ENCODE peak calls at places on chromosomes 5 and 9, in seven cellular contexts. W is K562, C is HCT116, Z is H1, B is endothelial cell of umbilical vein, M is HepG2, Y is GM12878. P is an unnamed sample. For H3K9me3, the result is how much of the 10 kb centered on the place peaks cover.

GRCh38 chr9:101353683-101354082 is 31.1 kb downstream of the BAAT start:
- DNase-seq in W (no peak), C (no peak), Z (no peak), B (no peak), M (peak), Y (no peak), P (no peak)

GRCh38 chr5:61051267-61051666 is 106.3 kb downstream of the NDUFAF2 start:
- DNase-seq in W (no peak), C (peak), Z (no peak), B (peak), M (peak), Y (no peak), P (no peak)

GRCh38 chr9:126874546-126875314 is 14.3 kb downstream of the ZBTB34 start:
- DNase-seq in W (no peak), C (no peak), Z (no peak), B (no peak), M (no peak), Y (no peak), P (no peak)

GRCh38 chr5:54658014-54658413 is 140.5 kb downstream of the SNX18 start:
- DNase-seq in W (no peak), C (no peak), Z (no peak), B (peak), M (no peak), Y (no peak), P (no peak)

GRCh38 chr5:63008195-63008594 is 429.6 kb downstream of the LRRC70 start:
- DNase-seq in W (no peak), C (no peak), Z (no peak), B (no peak), M (no peak), Y (no peak), P (no peak)

GRCh38 chr9:10612649-10613398 is at the start of gene PTPRD:
- DNase-seq in W (peak), C (no peak), Z (peak), B (no peak), M (peak), Y (no peak), P (no peak)

GRCh38 chr5:157269165-157269671 is 3.3 kb downstream of the CYFIP2 start:
- DNase-seq in W (no peak), C (no peak), Z (no peak), B (no peak), M (no peak), Y (no peak), P (no peak)

GRCh38 chr5:88144219-88145040 is 124.2 kb downstream of the TMEM161B start:
- DNase-seq in W (no peak), C (no peak), Z (no peak), B (no peak), M (no peak), Y (no peak), P (no peak)

GRCh38 chr5:59543826-59544442 is 349.6 kb downstream of the PDE4D start:
- DNase-seq in W (no peak), C (no peak), Z (no peak), B (no peak), M (no peak), Y (no peak), P (no peak)

GRCh38 chr9:98657897-98658296 is 50.8 kb downstream of the GABBR2 start:
- DNase-seq in W (no peak), C (no peak), Z (no peak), B (no peak), M (no peak), Y (no peak), P (no peak)

GRCh38 chr5:6812800-6813731 is 99.8 kb downstream of the TENT4A start:
- DNase-seq in W (no peak), C (no peak), Z (no peak), B (no peak), M (no peak), Y (no peak), P (no peak)
- TF ChIP-seq POLR2AphosphoS5 in W (no peak), C (no peak), Z (no peak), B (no peak), M (no peak), Y (no peak), P (no peak)

DNA sequence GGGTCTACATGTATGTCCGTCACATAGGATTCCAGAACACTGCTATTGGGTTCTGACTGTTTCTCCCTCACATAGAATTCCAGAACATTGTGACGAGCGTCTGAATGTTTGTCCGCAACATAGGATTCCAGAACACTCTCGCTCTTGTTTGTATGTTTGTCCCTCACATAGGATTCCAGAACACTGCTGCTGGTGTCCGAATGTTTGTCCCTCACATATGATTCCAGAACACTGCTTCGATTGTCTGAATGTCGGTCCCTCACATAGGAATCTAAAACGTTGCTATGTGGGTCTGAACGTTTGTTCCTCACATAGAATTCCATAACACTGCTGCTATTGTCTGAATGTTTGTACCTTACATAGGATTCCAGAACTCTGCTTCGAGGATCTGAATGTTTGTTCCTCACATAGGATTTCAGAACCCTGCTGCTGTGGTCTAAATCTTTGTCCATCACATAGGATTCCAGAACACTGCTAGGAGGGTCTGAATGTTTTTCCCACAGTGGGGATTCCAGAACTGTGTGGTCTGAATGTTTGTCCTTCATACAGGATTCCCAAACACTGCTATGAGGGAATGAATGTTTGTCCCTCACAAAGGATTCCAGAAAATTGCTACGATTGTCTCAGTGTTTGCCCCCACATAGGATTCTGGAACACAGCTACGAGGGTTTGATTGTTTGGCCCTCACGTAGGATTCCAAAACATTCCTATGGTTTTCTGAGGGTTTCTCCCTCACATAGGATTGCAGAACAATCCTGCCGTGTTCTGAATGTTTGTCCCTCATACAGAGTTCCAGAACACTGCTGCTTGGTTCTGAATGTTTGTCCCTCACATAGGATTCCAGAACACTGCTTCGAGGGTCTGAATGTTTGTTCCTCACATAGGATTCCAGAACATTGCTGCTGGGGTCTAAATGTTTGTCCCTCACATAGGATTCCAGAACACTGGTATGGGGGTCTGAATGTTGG is 220.5 kb downstream of the FOXD4L6 start:
- DNase-seq in W (no peak), C (no peak), Z (no peak), B (no peak), M (no peak), Y (no peak), P (no peak)
- H3K9me3 ChIP-seq in W (under half), C (under half), Z (half or more), B (under half), M (under half), Y (under half), P (under half)

DNA sequence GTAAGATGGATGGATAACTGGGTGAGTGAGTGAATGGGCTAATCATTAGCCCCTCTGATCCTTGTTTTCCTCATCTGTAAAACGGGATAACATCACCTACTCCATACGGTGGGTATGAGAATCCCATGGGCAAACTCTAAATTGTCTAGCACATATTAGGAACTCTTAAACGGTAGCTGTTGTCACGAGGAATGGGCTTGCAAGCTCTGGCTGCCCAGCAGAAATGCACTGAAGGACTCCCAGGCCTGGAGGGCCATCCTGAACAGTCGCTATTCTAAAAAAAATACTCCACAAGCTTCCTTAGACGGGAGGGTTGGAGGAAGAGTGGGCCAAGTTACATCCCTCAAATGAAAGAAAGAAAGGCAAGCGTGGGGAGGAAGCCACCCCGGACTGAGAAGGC is 711 bp upstream of the POU4F3 start:
- DNase-seq in W (no peak), C (no peak), Z (no peak), B (no peak), M (no peak), Y (no peak), P (no peak)
- TF ChIP-seq EZH2 in W (no peak), C (no peak), Z (peak), B (no peak), M (no peak), Y (no peak), P (no peak)

DNA sequence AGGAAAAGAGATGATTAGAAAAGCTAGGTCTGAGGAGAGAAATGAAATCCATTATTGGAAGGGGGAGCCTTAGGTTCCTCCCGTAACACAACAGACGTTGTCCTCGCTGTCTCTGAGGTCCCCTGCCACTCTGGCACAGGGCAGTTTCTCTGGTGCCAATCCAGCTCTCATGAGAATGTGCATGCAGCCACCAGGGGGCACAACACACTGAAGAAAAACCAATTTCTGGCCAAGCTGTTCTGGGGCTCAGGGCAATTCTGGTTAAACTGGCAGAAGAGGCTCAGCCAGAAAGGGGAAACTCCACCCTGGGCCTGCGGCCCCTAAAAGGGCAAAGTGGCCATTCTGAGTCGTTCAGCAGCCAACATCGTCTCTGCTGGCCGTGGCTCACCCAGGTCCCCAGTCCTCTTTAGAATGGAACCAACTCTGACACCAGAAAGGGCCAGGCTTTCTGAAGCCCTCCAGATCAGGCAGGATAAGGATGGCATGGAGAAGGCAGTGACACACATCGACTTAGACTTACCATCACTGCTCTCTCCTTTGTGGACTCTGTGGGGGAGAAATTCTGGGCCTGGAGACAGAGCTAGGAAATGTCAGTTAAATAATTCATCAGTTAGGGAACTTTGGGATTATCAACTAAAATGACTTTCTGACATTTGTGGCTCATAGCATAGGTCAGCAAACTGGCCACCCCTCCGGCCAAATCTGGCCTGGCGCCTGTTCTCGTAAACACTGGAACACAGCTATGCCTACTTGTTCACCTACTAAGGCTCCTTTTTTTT is 58.5 kb upstream of the GOLPH3 start:
- DNase-seq in W (peak), C (peak), Z (peak), B (peak), M (peak), Y (peak), P (no peak)
- TF ChIP-seq POLR2AphosphoS5 in W (no peak), C (no peak), Z (peak), B (no peak), M (no peak), Y (no peak), P (no peak)

DNA sequence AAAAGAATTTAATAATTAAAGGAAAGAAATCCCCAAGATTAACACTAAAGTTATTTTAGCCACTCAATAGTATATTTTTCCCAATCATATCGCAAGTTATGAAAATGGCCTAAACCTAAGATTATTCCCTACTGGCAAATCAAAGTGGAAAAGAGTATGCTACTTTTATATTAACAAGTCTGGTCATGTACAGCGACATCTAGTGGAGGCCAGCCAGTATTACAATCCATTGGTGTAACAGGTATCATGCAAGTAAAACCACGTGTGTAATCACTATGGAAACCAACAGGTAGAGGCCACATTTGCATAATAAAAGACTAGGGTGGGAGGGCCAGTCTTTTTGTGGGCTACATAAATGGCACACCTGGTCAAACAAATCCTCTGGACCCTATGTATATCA is 976.4 kb upstream of the CDH9 start:
- DNase-seq in W (peak), C (peak), Z (no peak), B (no peak), M (peak), Y (no peak), P (no peak)
- H3K9me3 ChIP-seq in W (under half), C (under half), Z (under half), B (under half), M (under half), Y (under half), P (under half)

GRCh38 chr9:70412678-70413426 is 1.6 kb downstream of the KLF9 start:
- DNase-seq in W (peak), C (no peak), Z (no peak), B (peak), M (peak), Y (no peak), P (no peak)
- TF ChIP-seq EZH2 in W (no peak), C (no peak), Z (peak), B (no peak), M (no peak), Y (no peak), P (no peak)

DNA sequence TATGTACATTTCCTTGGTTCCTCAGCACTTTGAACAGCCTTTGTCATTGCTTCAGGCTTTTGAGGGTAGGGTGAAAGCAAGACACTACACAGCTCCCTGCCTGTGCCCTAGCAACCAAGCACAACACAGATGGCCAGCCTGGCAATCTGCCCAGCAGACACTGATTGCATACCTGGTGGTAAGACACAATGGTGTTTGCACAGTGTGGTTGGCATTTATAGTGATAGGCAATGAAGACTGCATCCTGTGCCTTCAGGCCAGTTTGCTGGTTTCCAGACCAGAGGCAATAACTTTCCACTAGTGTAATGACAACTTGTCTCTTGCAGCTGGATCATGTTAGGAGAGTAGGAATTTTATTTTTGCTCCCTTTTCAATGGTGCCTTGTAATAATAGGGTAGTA is 144.5 kb upstream of the TNC start:
- DNase-seq in W (no peak), C (peak), Z (no peak), B (no peak), M (peak), Y (no peak), P (peak)
- TF ChIP-seq POLR2AphosphoS5 in W (no peak), C (no peak), Z (no peak), B (no peak), M (no peak), Y (no peak), P (peak)

GRCh38 chr5:179089502-179089901 is 29.3 kb downstream of the ZNF354C start:
- DNase-seq in W (no peak), C (no peak), Z (no peak), B (no peak), M (no peak), Y (no peak), P (no peak)
- H3K9me3 ChIP-seq in W (under half), C (under half), Z (half or more), B (under half), M (half or more), Y (under half), P (under half)

DNA sequence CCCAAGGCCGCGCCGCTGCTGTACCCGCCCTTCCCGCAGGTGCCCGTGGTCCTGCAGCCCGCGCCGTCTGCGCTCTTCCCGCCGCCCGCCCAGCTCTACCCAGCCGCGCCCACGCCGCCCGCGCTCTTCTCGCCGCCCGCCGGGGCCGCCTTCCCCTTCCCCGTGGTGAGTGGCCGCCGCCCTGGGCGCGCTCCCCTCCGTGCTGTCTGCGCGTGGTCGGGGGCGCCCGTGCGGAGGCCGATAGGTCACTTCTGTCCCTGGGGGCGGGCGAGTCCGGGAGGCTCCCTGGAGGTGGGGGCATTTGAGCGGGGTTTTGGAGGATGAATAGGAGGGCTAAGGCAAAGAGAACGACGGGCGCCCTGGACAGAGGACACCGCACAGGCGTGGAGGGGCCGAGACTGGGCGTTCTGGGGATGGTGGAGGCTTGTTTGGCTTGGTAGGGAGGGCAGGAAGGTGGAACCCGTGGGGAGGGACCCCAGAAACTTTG is 9.6 kb downstream of the PRRT1B start:
- DNase-seq in W (no peak), C (no peak), Z (no peak), B (no peak), M (no peak), Y (no peak), P (no peak)
- TF ChIP-seq EZH2 in W (no peak), C (no peak), Z (peak), B (peak), M (no peak), Y (no peak), P (no peak)

DNA sequence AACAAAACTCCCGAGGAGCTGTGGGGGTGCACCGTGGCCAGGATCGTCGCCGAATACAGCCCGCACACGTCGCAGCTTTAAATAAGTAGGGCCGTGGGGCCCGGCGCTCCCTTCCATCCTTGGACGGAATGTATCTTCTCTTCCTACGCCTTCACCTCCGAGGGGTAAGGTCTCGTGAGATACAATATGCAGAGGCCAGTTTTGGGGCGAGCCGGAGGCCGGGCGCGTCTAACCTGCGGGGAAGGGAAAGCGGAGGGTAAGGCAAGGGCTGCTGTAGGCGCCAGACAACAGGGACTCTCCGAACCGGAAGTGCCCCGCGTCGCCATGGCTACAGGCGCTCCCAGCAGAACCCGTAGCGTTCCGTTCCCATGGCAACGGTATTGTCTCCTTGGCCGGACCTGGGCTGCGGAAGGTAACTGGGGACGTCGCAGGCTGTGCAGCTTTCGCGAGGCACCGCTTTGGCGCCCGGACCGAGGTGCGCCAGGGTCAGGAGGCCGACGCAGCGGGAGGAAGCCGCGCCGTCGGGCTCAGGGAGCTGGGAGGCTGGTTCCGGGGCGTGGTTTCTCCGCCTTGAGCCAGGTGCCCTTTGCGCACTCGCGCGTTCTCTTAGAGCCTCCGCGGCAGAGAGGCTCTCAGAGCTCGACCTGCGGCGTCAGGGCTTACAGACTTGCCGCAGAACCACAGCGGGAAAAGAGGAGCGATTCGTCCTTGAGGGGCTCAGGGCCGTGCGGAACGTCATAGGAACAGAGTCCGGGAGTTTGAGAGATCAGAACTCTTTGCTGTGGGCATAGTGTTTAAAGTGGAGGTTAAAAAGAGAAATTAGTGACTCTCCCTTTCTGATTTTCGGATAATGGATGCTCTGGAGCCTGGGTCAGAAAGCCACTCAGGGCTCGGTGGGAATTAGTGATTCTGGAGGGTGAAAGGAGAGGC is at the start of gene TTC23L:
- DNase-seq in W (peak), C (peak), Z (peak), B (peak), M (peak), Y (peak), P (no peak)
- TF ChIP-seq POLR2AphosphoS5 in W (peak), C (peak), Z (peak), B (no peak), M (peak), Y (peak), P (peak)

P was measured in SK-N-MC.